ENCODE peak calls at places on chromosomes 4 and X, in nine cellular contexts. B is DND-41, M is K562, X is IMR-90, N is OCI-LY7, O is fibroblast of lung, U is GM23338, A is astrocyte, P is PC-3. Z is an unnamed sample. For H3K4me1, the result is how much of the 10 kb centered on the place peaks cover.

GRCh38 chr4:78510681-78511080 is 40.9 kb upstream of the ANXA3 start:
- DNase-seq in U (no peak), X (no peak), N (no peak), O (no peak), P (no peak), M (no peak), B (no peak), A (no peak), Z (no peak)

GRCh38 chrX:63754141-63754859 is 30.7 kb downstream of the ARHGEF9 start:
- DNase-seq in A (peak), M (no peak), O (peak), X (peak), P (no peak), B (peak), U (no peak), N (peak), Z (peak)

GRCh38 chr4:15469402-15470148 is at the start of gene CC2D2A:
- DNase-seq in M (no peak), P (peak), N (no peak), U (peak), A (peak), O (peak), B (no peak), X (peak), Z (peak)

GRCh38 chr4:30968926-30969325 is 248.8 kb downstream of the PCDH7 start:
- DNase-seq in M (no peak), P (no peak), A (no peak), B (no peak), O (no peak), N (no peak), X (no peak), U (no peak), Z (no peak)

GRCh38 chr4:185730849-185731608 is 81.0 kb downstream of the SORBS2 start:
- DNase-seq in N (peak), O (peak), P (no peak), A (no peak), U (no peak), M (no peak), X (no peak), B (no peak), Z (no peak)

GRCh38 chr4:182642831-182643230 is 274.4 kb downstream of the DCTD start:
- DNase-seq in A (peak), M (no peak), X (peak), U (no peak), P (peak), B (no peak), N (no peak), O (peak), Z (no peak)

GRCh38 chr4:133921280-133922195 is 280.1 kb downstream of the PABPC4L start:
- DNase-seq in N (no peak), M (no peak), U (no peak), P (peak), X (peak), A (no peak), O (peak), B (no peak), Z (peak)

GRCh38 chr4:118746251-118746919 is 61.2 kb downstream of the METTL14 start:
- DNase-seq in B (no peak), P (no peak), O (no peak), M (no peak), A (no peak), N (no peak), X (no peak), U (no peak), Z (no peak)

GRCh38 chrX:131821945-131822622 is 201.0 kb upstream of the STK26 start:
- DNase-seq in A (peak), M (no peak), O (no peak), U (no peak), X (peak), P (no peak), N (no peak), B (no peak), Z (no peak)

GRCh38 chr4:78862314-78862737 is 76.9 kb downstream of the PAQR3 start:
- DNase-seq in O (no peak), B (no peak), M (no peak), A (no peak), X (no peak), N (no peak), P (no peak), U (no peak), Z (peak)

GRCh38 chrX:133414399-133415275 is 652 bp downstream of the GPC4 start:
- DNase-seq in P (peak), A (peak), N (no peak), X (no peak), M (no peak), U (peak), B (peak), O (peak), Z (peak)

GRCh38 chrX:154373340-154374306 is 811 bp downstream of the FLNA start:
- DNase-seq in B (peak), N (no peak), U (peak), P (peak), O (peak), X (peak), M (peak), A (peak), Z (peak)

GRCh38 chr4:137545461-137545861 is 13.2 kb upstream of the PCDH18 start:
- DNase-seq in O (peak), N (no peak), X (peak), P (no peak), B (no peak), U (peak), A (peak), M (no peak), Z (peak)

GRCh38 chr4:128865132-128865531 is 55.6 kb downstream of the JADE1 start:
- DNase-seq in A (no peak), U (no peak), P (no peak), O (no peak), N (no peak), B (no peak), X (no peak), M (no peak), Z (no peak)
- H3K4me1 ChIP-seq in A (under half), U (under half), P (under half), O (under half), N (under half), B (under half), X (under half), M (under half), Z (under half)

DNA sequence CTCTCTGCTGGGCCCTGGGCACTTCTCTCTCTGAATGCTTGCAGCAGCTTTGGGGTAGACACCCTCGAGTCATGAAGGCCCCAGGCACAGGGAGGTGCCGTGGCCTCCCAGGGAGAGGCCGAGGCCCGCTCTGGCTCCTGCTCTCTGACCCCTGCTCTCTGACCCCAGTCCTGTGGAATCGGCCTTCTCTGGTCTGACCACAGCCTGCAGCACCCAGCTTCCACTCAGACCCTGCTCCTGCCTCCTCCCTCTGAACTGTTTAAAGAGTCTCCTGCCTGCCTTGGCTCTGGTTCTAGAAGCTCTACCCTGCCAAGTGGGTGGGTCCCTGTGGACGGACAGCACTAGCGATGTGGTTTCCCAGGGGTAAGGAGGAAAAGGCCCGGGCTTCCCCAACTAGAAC is 78.2 kb upstream of the TMEM150C start:
- DNase-seq in U (no peak), P (no peak), N (no peak), A (no peak), O (no peak), B (no peak), X (no peak), M (no peak), Z (no peak)
- H3K4me3 ChIP-seq in U (no peak), P (no peak), N (no peak), A (no peak), O (no peak), B (no peak), X (no peak), M (no peak), Z (no peak)

GRCh38 chr4:1862055-1862911 is 6.3 kb upstream of the LETM1 start:
- DNase-seq in O (no peak), A (no peak), M (peak), B (no peak), X (no peak), U (peak), N (no peak), P (no peak), Z (peak)

GRCh38 chr4:1866095-1866755 is 5.0 kb upstream of the NSD2 start:
- DNase-seq in O (no peak), N (peak), P (no peak), A (no peak), X (no peak), B (no peak), U (no peak), M (no peak), Z (peak)

GRCh38 chr4:1864076-1865008 is 6.9 kb upstream of the NSD2 start:
- DNase-seq in X (no peak), A (no peak), O (no peak), P (no peak), B (no peak), N (no peak), U (no peak), M (peak), Z (peak)

GRCh38 chr4:1863297-1864033 is 7.5 kb upstream of the LETM1 start:
- DNase-seq in M (no peak), A (no peak), U (no peak), X (no peak), P (no peak), B (no peak), O (no peak), N (no peak), Z (peak)

DNA sequence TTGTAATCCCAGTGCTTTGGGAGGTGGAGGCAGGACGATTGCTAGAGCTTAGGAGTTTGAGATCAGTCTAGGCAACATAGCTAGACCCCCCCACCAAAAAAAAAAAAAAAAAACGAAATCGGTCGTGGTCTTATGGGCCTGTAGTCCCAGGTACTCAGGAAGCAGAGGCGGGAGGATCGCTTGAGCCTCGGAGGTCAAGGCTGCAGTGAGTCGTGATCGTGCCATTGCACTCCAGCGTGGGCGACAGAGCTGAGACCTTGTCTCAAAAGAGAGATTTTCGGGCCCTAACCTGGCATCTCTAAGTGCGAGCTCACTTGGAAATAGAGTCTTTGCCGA is 7.0 kb upstream of the LETM1 start:
- DNase-seq in A (no peak), B (no peak), N (no peak), U (no peak), M (no peak), P (no peak), O (no peak), X (no peak), Z (no peak)
- H3K4me2 ChIP-seq in A (peak), B (no peak), N (peak), U (peak), M (no peak), P (no peak), O (no peak), X (no peak), Z (peak)

GRCh38 chr4:138671106-138671505 is 344.5 kb upstream of the NOCT start:
- DNase-seq in A (no peak), O (no peak), B (no peak), U (no peak), N (no peak), M (no peak), X (no peak), P (no peak), Z (no peak)

GRCh38 chr4:138671606-138672084 is 343.9 kb upstream of the NOCT start:
- DNase-seq in O (no peak), B (no peak), U (no peak), N (no peak), A (no peak), P (no peak), X (no peak), M (peak), Z (no peak)

GRCh38 chr4:138673053-138673452 is 342.5 kb upstream of the NOCT start:
- DNase-seq in P (no peak), X (peak), A (no peak), M (no peak), O (no peak), B (no peak), N (no peak), U (no peak), Z (no peak)

GRCh38 chr4:138670681-138671080 is 344.9 kb upstream of the NOCT start:
- DNase-seq in M (no peak), N (no peak), O (no peak), P (no peak), A (no peak), U (no peak), B (no peak), X (no peak), Z (no peak)

DNA sequence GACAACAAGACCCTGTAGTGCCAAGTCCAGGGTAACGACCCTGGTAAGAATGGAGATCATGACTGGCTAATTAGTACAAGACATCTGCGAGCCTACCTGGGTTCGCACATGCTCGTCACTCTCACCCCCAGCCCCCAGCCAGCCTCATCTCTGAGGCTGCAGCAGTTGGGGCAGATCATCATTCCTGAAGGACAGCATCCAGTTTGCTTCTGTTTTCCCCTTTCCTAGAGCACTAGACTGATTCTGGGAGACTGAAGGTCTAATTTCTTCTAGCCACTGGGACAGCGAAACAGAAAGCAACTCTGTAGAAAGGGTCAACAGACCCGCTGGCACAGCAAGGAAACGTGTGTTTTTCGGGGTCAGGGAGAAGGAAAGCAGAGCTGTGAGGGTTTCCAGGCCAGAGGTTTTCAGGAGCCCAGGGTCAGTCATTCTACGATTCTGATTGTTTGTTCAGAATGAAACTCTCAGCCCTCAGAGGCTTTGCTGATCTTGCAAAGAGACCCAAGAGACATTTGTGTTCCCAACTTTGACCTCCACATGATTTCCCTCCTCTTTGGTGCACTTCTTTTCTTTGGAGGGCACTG is 343.1 kb upstream of the NOCT start:
- DNase-seq in X (no peak), A (no peak), N (no peak), B (no peak), O (no peak), P (no peak), U (no peak), M (no peak), Z (no peak)
- H3K4me1 ChIP-seq in X (under half), A (under half), N (under half), B (under half), O (under half), P (under half), U (under half), M (under half), Z (under half)

GRCh38 chr4:16894406-16894805 is 4.0 kb downstream of the LDB2 start:
- DNase-seq in U (peak), X (peak), N (no peak), M (no peak), A (peak), P (no peak), B (no peak), O (no peak), Z (no peak)

GRCh38 chr4:16900325-16900724 is 1.9 kb upstream of the LDB2 start:
- DNase-seq in M (no peak), O (no peak), U (no peak), B (no peak), X (no peak), A (no peak), N (no peak), P (no peak), Z (no peak)

GRCh38 chr4:16896871-16897270 is 1.6 kb downstream of the LDB2 start:
- DNase-seq in A (peak), O (peak), N (no peak), B (no peak), P (no peak), X (peak), U (peak), M (no peak), Z (peak)

GRCh38 chr4:16897351-16897750 is 1.1 kb downstream of the LDB2 start:
- DNase-seq in B (no peak), M (no peak), P (no peak), U (peak), A (no peak), O (peak), X (peak), N (no peak), Z (no peak)

GRCh38 chr4:16897991-16898827 is at the start of gene LDB2:
- DNase-seq in A (peak), X (peak), B (no peak), O (peak), M (no peak), P (no peak), U (peak), N (no peak), Z (peak)
- H3K4me3 ChIP-seq in A (peak), X (peak), B (no peak), O (peak), M (no peak), P (no peak), U (peak), N (no peak), Z (peak)

GRCh38 chrX:1719270-1719669 is 104.4 kb downstream of the ASMT start:
- DNase-seq in P (peak), X (no peak), B (no peak), O (no peak), M (no peak), A (no peak), U (no peak), N (no peak), Z (no peak)
- H3K4me2 ChIP-seq in P (no peak), X (no peak), B (no peak), O (no peak), M (no peak), A (no peak), U (no peak), N (no peak), Z (no peak)

GRCh38 chr4:86971355-86971683 is 36.5 kb downstream of the AFF1 start:
- DNase-seq in O (no peak), B (no peak), A (no peak), U (no peak), X (no peak), M (no peak), N (no peak), P (no peak), Z (no peak)

GRCh38 chr4:86972997-86973396 is 38.2 kb downstream of the AFF1 start:
- DNase-seq in P (peak), B (peak), M (peak), O (peak), U (peak), A (no peak), N (no peak), X (no peak), Z (peak)

GRCh38 chr4:86975927-86976326 is 41.1 kb downstream of the AFF1 start:
- DNase-seq in U (no peak), B (no peak), M (no peak), A (no peak), X (no peak), N (no peak), O (no peak), P (no peak), Z (no peak)

GRCh38 chr4:86974481-86975050 is 39.8 kb downstream of the AFF1 start:
- DNase-seq in U (no peak), P (peak), O (no peak), A (no peak), N (no peak), B (no peak), X (no peak), M (no peak), Z (no peak)

GRCh38 chr4:86973668-86974067 is 38.9 kb downstream of the AFF1 start:
- DNase-seq in U (no peak), A (no peak), N (no peak), B (no peak), O (no peak), X (no peak), P (no peak), M (no peak), Z (no peak)
- H3K4me1 ChIP-seq in U (half or more), A (under half), N (half or more), B (half or more), O (under half), X (under half), P (half or more), M (under half), Z (under half)

GRCh38 chr4:186840771-186841301 is 117.2 kb upstream of the FAT1 start:
- DNase-seq in X (no peak), O (no peak), P (no peak), B (no peak), N (no peak), A (no peak), M (peak), U (no peak), Z (no peak)

GRCh38 chr4:186844059-186844681 is 120.5 kb upstream of the FAT1 start:
- DNase-seq in M (peak), P (no peak), N (no peak), O (peak), U (no peak), A (peak), B (no peak), X (peak), Z (peak)

GRCh38 chr4:186838295-186838694 is 114.6 kb upstream of the FAT1 start:
- DNase-seq in X (no peak), O (no peak), A (no peak), B (no peak), U (no peak), P (no peak), N (no peak), M (no peak), Z (no peak)

GRCh38 chr4:186840222-186840701 is 116.6 kb upstream of the FAT1 start:
- DNase-seq in O (peak), U (no peak), M (peak), B (no peak), P (no peak), X (peak), A (no peak), N (no peak), Z (no peak)

DNA sequence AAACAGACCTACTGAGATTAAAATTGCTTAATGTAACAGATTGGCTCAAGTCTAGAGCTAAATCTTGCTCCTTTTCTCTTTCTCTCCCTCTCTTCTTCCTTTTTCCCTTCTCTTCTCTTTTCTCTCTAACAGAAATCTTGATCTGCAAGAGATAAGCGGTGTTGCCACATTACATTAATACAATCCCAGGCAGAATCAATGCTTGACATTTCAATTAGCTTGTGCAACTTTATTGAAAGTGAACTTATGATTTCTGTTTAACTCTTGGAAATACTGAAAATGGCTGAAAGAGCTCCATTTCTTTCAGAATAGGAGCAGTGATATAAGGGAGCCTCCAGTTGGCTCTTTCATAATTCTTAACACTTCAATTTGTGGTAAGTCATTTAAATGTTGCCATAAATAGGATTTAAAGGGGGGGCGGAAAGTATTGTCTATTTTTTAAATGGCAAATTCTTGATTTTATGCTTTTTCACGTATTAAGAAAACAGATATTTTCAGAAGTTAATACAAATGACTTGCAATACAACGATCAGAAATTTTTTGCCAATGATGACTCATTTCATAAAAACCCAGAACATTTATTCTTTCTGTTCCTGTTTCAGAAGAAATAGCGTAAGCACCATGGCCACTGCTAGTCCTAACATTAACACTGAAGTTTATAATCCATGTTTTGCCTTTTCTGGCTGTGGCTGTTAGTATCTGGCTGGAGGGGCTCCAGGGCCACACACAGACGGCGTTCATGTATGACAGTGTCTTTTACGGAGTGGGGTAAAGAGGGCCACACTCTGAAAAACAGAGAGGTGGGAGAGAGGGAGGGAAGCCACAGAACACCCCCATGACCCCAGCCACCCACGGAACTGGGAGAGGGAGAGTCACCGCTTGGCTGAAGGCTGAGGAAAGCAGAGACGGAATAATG is 115.7 kb upstream of the FAT1 start:
- DNase-seq in B (no peak), P (peak), U (no peak), A (peak), N (no peak), X (peak), O (peak), M (peak), Z (no peak)
- H3K4me3 ChIP-seq in B (no peak), P (no peak), U (no peak), A (peak), N (no peak), X (peak), O (peak), M (peak), Z (no peak)

Z was measured in hepatocyte.